ENCODE peak calls at places on chromosome 18, in eight cellular contexts. One of them, this sample, is unnamed.
A peak's percentile ranks its signal among the peaks of the same experiment; 100 is the strongest.

GRCh38 chr18:23779696-23780303 is 90.5 kb downstream of the LAMA3 start:
- DNase-seq in effector memory CD4-positive, alpha-beta T cell: no peak
- DNase-seq in AG08396: peak; percentile 19
- DNase-seq in dermis blood vessel endothelial cell: no peak
- DNase-seq in fibroblast of mammary gland: peak; percentile 47
- DNase-seq in central memory CD8-positive, alpha-beta T cell: no peak
- DNase-seq in T-helper 2 cell treated with Interferon-gamma antibody and Interleukin-4, amounts not matched to agents 5 μg/mL and 100 μg/mL, for 36 hours: no peak
- DNase-seq in astrocyte of the hippocampus: peak; percentile 51
- DNase-seq in this sample: peak; percentile 54

GRCh38 chr18:80233201-80233835 is 14.0 kb downstream of the PARD6G start:
- DNase-seq in effector memory CD4-positive, alpha-beta T cell: no peak
- DNase-seq in AG08396: no peak
- DNase-seq in dermis blood vessel endothelial cell: no peak
- DNase-seq in fibroblast of mammary gland: no peak
- DNase-seq in central memory CD8-positive, alpha-beta T cell: no peak
- DNase-seq in T-helper 2 cell treated with Interferon-gamma antibody and Interleukin-4, amounts not matched to agents 5 μg/mL and 100 μg/mL, for 36 hours: no peak
- DNase-seq in astrocyte of the hippocampus: no peak
- DNase-seq in this sample: no peak

GRCh38 chr18:8034674-8035073 is 467.6 kb downstream of the PTPRM start:
- DNase-seq in effector memory CD4-positive, alpha-beta T cell: no peak
- DNase-seq in AG08396: no peak
- DNase-seq in dermis blood vessel endothelial cell: peak; percentile 5
- DNase-seq in fibroblast of mammary gland: no peak
- DNase-seq in central memory CD8-positive, alpha-beta T cell: no peak
- DNase-seq in T-helper 2 cell treated with Interferon-gamma antibody and Interleukin-4, amounts not matched to agents 5 μg/mL and 100 μg/mL, for 36 hours: no peak
- DNase-seq in astrocyte of the hippocampus: no peak
- DNase-seq in this sample: no peak

GRCh38 chr18:36660311-36660710 is 168.5 kb downstream of the TPGS2 start:
- DNase-seq in effector memory CD4-positive, alpha-beta T cell: no peak
- DNase-seq in AG08396: no peak
- DNase-seq in dermis blood vessel endothelial cell: no peak
- DNase-seq in fibroblast of mammary gland: no peak
- DNase-seq in central memory CD8-positive, alpha-beta T cell: no peak
- DNase-seq in T-helper 2 cell treated with Interferon-gamma antibody and Interleukin-4, amounts not matched to agents 5 μg/mL and 100 μg/mL, for 36 hours: no peak
- DNase-seq in astrocyte of the hippocampus: no peak
- DNase-seq in this sample: no peak

GRCh38 chr18:73777356-73778051 is 370.1 kb downstream of the FBXO15 start:
- DNase-seq in effector memory CD4-positive, alpha-beta T cell: no peak
- DNase-seq in AG08396: no peak
- DNase-seq in dermis blood vessel endothelial cell: no peak
- DNase-seq in fibroblast of mammary gland: no peak
- DNase-seq in central memory CD8-positive, alpha-beta T cell: no peak
- DNase-seq in T-helper 2 cell treated with Interferon-gamma antibody and Interleukin-4, amounts not matched to agents 5 μg/mL and 100 μg/mL, for 36 hours: no peak
- DNase-seq in astrocyte of the hippocampus: no peak
- DNase-seq in this sample: no peak

GRCh38 chr18:29418136-29418535 is 1241.2 kb upstream of the CDH2 start:
- DNase-seq in effector memory CD4-positive, alpha-beta T cell: no peak
- DNase-seq in AG08396: no peak
- DNase-seq in dermis blood vessel endothelial cell: no peak
- DNase-seq in fibroblast of mammary gland: peak; percentile 89
- DNase-seq in central memory CD8-positive, alpha-beta T cell: no peak
- DNase-seq in T-helper 2 cell treated with Interferon-gamma antibody and Interleukin-4, amounts not matched to agents 5 μg/mL and 100 μg/mL, for 36 hours: no peak
- DNase-seq in astrocyte of the hippocampus: peak; percentile 43
- DNase-seq in this sample: no peak

GRCh38 chr18:8019600-8019999 is 452.5 kb downstream of the PTPRM start:
- DNase-seq in effector memory CD4-positive, alpha-beta T cell: no peak
- DNase-seq in AG08396: no peak
- DNase-seq in dermis blood vessel endothelial cell: no peak
- DNase-seq in fibroblast of mammary gland: no peak
- DNase-seq in central memory CD8-positive, alpha-beta T cell: no peak
- DNase-seq in T-helper 2 cell treated with Interferon-gamma antibody and Interleukin-4, amounts not matched to agents 5 μg/mL and 100 μg/mL, for 36 hours: no peak
- DNase-seq in astrocyte of the hippocampus: no peak
- DNase-seq in this sample: no peak

GRCh38 chr18:29003194-29003593 is 826.3 kb upstream of the CDH2 start:
- DNase-seq in effector memory CD4-positive, alpha-beta T cell: no peak
- DNase-seq in AG08396: no peak
- DNase-seq in dermis blood vessel endothelial cell: no peak
- DNase-seq in fibroblast of mammary gland: no peak
- DNase-seq in central memory CD8-positive, alpha-beta T cell: no peak
- DNase-seq in T-helper 2 cell treated with Interferon-gamma antibody and Interleukin-4, amounts not matched to agents 5 μg/mL and 100 μg/mL, for 36 hours: no peak
- DNase-seq in astrocyte of the hippocampus: no peak
- DNase-seq in this sample: no peak

GRCh38 chr18:48152549-48152948 is 222.1 kb upstream of the SMAD2 start:
- DNase-seq in effector memory CD4-positive, alpha-beta T cell: no peak
- DNase-seq in AG08396: no peak
- DNase-seq in dermis blood vessel endothelial cell: no peak
- DNase-seq in fibroblast of mammary gland: peak; percentile 69
- DNase-seq in central memory CD8-positive, alpha-beta T cell: no peak
- DNase-seq in T-helper 2 cell treated with Interferon-gamma antibody and Interleukin-4, amounts not matched to agents 5 μg/mL and 100 μg/mL, for 36 hours: no peak
- DNase-seq in astrocyte of the hippocampus: no peak
- DNase-seq in this sample: no peak

GRCh38 chr18:56532176-56532840 is 106.1 kb downstream of the TXNL1 start:
- DNase-seq in effector memory CD4-positive, alpha-beta T cell: no peak
- DNase-seq in AG08396: peak; percentile 10
- DNase-seq in dermis blood vessel endothelial cell: no peak
- DNase-seq in fibroblast of mammary gland: peak; percentile 74
- DNase-seq in central memory CD8-positive, alpha-beta T cell: no peak
- DNase-seq in T-helper 2 cell treated with Interferon-gamma antibody and Interleukin-4, amounts not matched to agents 5 μg/mL and 100 μg/mL, for 36 hours: peak; percentile 44
- DNase-seq in astrocyte of the hippocampus: peak; percentile 72
- DNase-seq in this sample: no peak

GRCh38 chr18:36331541-36331971 is 34.0 kb downstream of the FHOD3 start:
- DNase-seq in effector memory CD4-positive, alpha-beta T cell: no peak
- DNase-seq in AG08396: no peak
- DNase-seq in dermis blood vessel endothelial cell: no peak
- DNase-seq in fibroblast of mammary gland: no peak
- DNase-seq in central memory CD8-positive, alpha-beta T cell: no peak
- DNase-seq in T-helper 2 cell treated with Interferon-gamma antibody and Interleukin-4, amounts not matched to agents 5 μg/mL and 100 μg/mL, for 36 hours: no peak
- DNase-seq in astrocyte of the hippocampus: no peak
- DNase-seq in this sample: no peak

GRCh38 chr18:48399303-48400075 is 9.7 kb downstream of the ZBTB7C start:
- DNase-seq in effector memory CD4-positive, alpha-beta T cell: no peak
- DNase-seq in AG08396: no peak
- DNase-seq in dermis blood vessel endothelial cell: no peak
- DNase-seq in fibroblast of mammary gland: no peak
- DNase-seq in central memory CD8-positive, alpha-beta T cell: no peak
- DNase-seq in T-helper 2 cell treated with Interferon-gamma antibody and Interleukin-4, amounts not matched to agents 5 μg/mL and 100 μg/mL, for 36 hours: no peak
- DNase-seq in astrocyte of the hippocampus: no peak
- DNase-seq in this sample: no peak

GRCh38 chr18:79486356-79487197 is 90.8 kb downstream of the NFATC1 start:
- DNase-seq in effector memory CD4-positive, alpha-beta T cell: no peak
- DNase-seq in AG08396: no peak
- DNase-seq in dermis blood vessel endothelial cell: no peak
- DNase-seq in fibroblast of mammary gland: no peak
- DNase-seq in central memory CD8-positive, alpha-beta T cell: no peak
- DNase-seq in T-helper 2 cell treated with Interferon-gamma antibody and Interleukin-4, amounts not matched to agents 5 μg/mL and 100 μg/mL, for 36 hours: no peak
- DNase-seq in astrocyte of the hippocampus: no peak
- DNase-seq in this sample: no peak

GRCh38 chr18:63736856-63737255 is 34.1 kb downstream of the SERPINB11 start:
- DNase-seq in effector memory CD4-positive, alpha-beta T cell: no peak
- DNase-seq in AG08396: no peak
- DNase-seq in dermis blood vessel endothelial cell: no peak
- DNase-seq in fibroblast of mammary gland: peak; percentile 25
- DNase-seq in central memory CD8-positive, alpha-beta T cell: no peak
- DNase-seq in T-helper 2 cell treated with Interferon-gamma antibody and Interleukin-4, amounts not matched to agents 5 μg/mL and 100 μg/mL, for 36 hours: no peak
- DNase-seq in astrocyte of the hippocampus: no peak
- DNase-seq in this sample: no peak

GRCh38 chr18:8151176-8151575 is 458.1 kb upstream of the RAB12 start:
- DNase-seq in effector memory CD4-positive, alpha-beta T cell: no peak
- DNase-seq in AG08396: no peak
- DNase-seq in dermis blood vessel endothelial cell: no peak
- DNase-seq in fibroblast of mammary gland: peak; percentile 17
- DNase-seq in central memory CD8-positive, alpha-beta T cell: no peak
- DNase-seq in T-helper 2 cell treated with Interferon-gamma antibody and Interleukin-4, amounts not matched to agents 5 μg/mL and 100 μg/mL, for 36 hours: no peak
- DNase-seq in astrocyte of the hippocampus: no peak
- DNase-seq in this sample: no peak

GRCh38 chr18:34744569-34744968 is 34.5 kb downstream of the DTNA start:
- DNase-seq in effector memory CD4-positive, alpha-beta T cell: no peak
- DNase-seq in AG08396: no peak
- DNase-seq in dermis blood vessel endothelial cell: no peak
- DNase-seq in fibroblast of mammary gland: no peak
- DNase-seq in central memory CD8-positive, alpha-beta T cell: no peak
- DNase-seq in T-helper 2 cell treated with Interferon-gamma antibody and Interleukin-4, amounts not matched to agents 5 μg/mL and 100 μg/mL, for 36 hours: no peak
- DNase-seq in astrocyte of the hippocampus: no peak
- DNase-seq in this sample: no peak

GRCh38 chr18:7568426-7568825 is 1.3 kb downstream of the PTPRM start:
- DNase-seq in effector memory CD4-positive, alpha-beta T cell: no peak
- DNase-seq in AG08396: no peak
- DNase-seq in dermis blood vessel endothelial cell: peak; percentile 56
- DNase-seq in fibroblast of mammary gland: no peak
- DNase-seq in central memory CD8-positive, alpha-beta T cell: no peak
- DNase-seq in T-helper 2 cell treated with Interferon-gamma antibody and Interleukin-4, amounts not matched to agents 5 μg/mL and 100 μg/mL, for 36 hours: no peak
- DNase-seq in astrocyte of the hippocampus: peak; percentile 75
- DNase-seq in this sample: peak; percentile 32

GRCh38 chr18:74715306-74715705 is 117.6 kb downstream of the ZNF407 start:
- DNase-seq in effector memory CD4-positive, alpha-beta T cell: no peak
- DNase-seq in AG08396: no peak
- DNase-seq in dermis blood vessel endothelial cell: no peak
- DNase-seq in fibroblast of mammary gland: no peak
- DNase-seq in central memory CD8-positive, alpha-beta T cell: no peak
- DNase-seq in T-helper 2 cell treated with Interferon-gamma antibody and Interleukin-4, amounts not matched to agents 5 μg/mL and 100 μg/mL, for 36 hours: no peak
- DNase-seq in astrocyte of the hippocampus: no peak
- DNase-seq in this sample: no peak

GRCh38 chr18:45666520-45666919 is 51.2 kb downstream of the SLC14A2 start:
- DNase-seq in effector memory CD4-positive, alpha-beta T cell: no peak
- DNase-seq in AG08396: no peak
- DNase-seq in dermis blood vessel endothelial cell: no peak
- DNase-seq in fibroblast of mammary gland: no peak
- DNase-seq in central memory CD8-positive, alpha-beta T cell: no peak
- DNase-seq in T-helper 2 cell treated with Interferon-gamma antibody and Interleukin-4, amounts not matched to agents 5 μg/mL and 100 μg/mL, for 36 hours: no peak
- DNase-seq in astrocyte of the hippocampus: no peak
- DNase-seq in this sample: no peak

GRCh38 chr18:78793313-78793712 is 186.3 kb upstream of the SALL3 start:
- DNase-seq in effector memory CD4-positive, alpha-beta T cell: no peak
- DNase-seq in AG08396: no peak
- DNase-seq in dermis blood vessel endothelial cell: no peak
- DNase-seq in fibroblast of mammary gland: no peak
- DNase-seq in central memory CD8-positive, alpha-beta T cell: no peak
- DNase-seq in T-helper 2 cell treated with Interferon-gamma antibody and Interleukin-4, amounts not matched to agents 5 μg/mL and 100 μg/mL, for 36 hours: no peak
- DNase-seq in astrocyte of the hippocampus: no peak
- DNase-seq in this sample: no peak

GRCh38 chr18:75727479-75727878 is 300.0 kb upstream of the SMIM21 start:
- DNase-seq in effector memory CD4-positive, alpha-beta T cell: no peak
- DNase-seq in AG08396: peak; percentile 18
- DNase-seq in dermis blood vessel endothelial cell: no peak
- DNase-seq in fibroblast of mammary gland: peak; percentile 39
- DNase-seq in central memory CD8-positive, alpha-beta T cell: no peak
- DNase-seq in T-helper 2 cell treated with Interferon-gamma antibody and Interleukin-4, amounts not matched to agents 5 μg/mL and 100 μg/mL, for 36 hours: no peak
- DNase-seq in astrocyte of the hippocampus: peak; percentile 9
- DNase-seq in this sample: peak; percentile 1

GRCh38 chr18:71899707-71900483 is 644.2 kb downstream of the CBLN2 start:
- DNase-seq in effector memory CD4-positive, alpha-beta T cell: no peak
- DNase-seq in AG08396: no peak
- DNase-seq in dermis blood vessel endothelial cell: no peak
- DNase-seq in fibroblast of mammary gland: no peak
- DNase-seq in central memory CD8-positive, alpha-beta T cell: no peak
- DNase-seq in T-helper 2 cell treated with Interferon-gamma antibody and Interleukin-4, amounts not matched to agents 5 μg/mL and 100 μg/mL, for 36 hours: no peak
- DNase-seq in astrocyte of the hippocampus: no peak
- DNase-seq in this sample: no peak

GRCh38 chr18:60064271-60064670 is 164.5 kb downstream of the PMAIP1 start:
- DNase-seq in effector memory CD4-positive, alpha-beta T cell: no peak
- DNase-seq in AG08396: no peak
- DNase-seq in dermis blood vessel endothelial cell: no peak
- DNase-seq in fibroblast of mammary gland: peak; percentile 51
- DNase-seq in central memory CD8-positive, alpha-beta T cell: no peak
- DNase-seq in T-helper 2 cell treated with Interferon-gamma antibody and Interleukin-4, amounts not matched to agents 5 μg/mL and 100 μg/mL, for 36 hours: no peak
- DNase-seq in astrocyte of the hippocampus: no peak
- DNase-seq in this sample: no peak

GRCh38 chr18:57589162-57589561 is 2.7 kb upstream of the FECH start:
- DNase-seq in effector memory CD4-positive, alpha-beta T cell: no peak
- DNase-seq in AG08396: no peak
- DNase-seq in dermis blood vessel endothelial cell: no peak
- DNase-seq in fibroblast of mammary gland: no peak
- DNase-seq in central memory CD8-positive, alpha-beta T cell: no peak
- DNase-seq in T-helper 2 cell treated with Interferon-gamma antibody and Interleukin-4, amounts not matched to agents 5 μg/mL and 100 μg/mL, for 36 hours: no peak
- DNase-seq in astrocyte of the hippocampus: no peak
- DNase-seq in this sample: no peak

GRCh38 chr18:39701839-39702238 is 2136.2 kb upstream of the CELF4 start:
- DNase-seq in effector memory CD4-positive, alpha-beta T cell: no peak
- DNase-seq in AG08396: no peak
- DNase-seq in dermis blood vessel endothelial cell: peak; percentile 67
- DNase-seq in fibroblast of mammary gland: peak; percentile 25
- DNase-seq in central memory CD8-positive, alpha-beta T cell: no peak
- DNase-seq in T-helper 2 cell treated with Interferon-gamma antibody and Interleukin-4, amounts not matched to agents 5 μg/mL and 100 μg/mL, for 36 hours: no peak
- DNase-seq in astrocyte of the hippocampus: no peak
- DNase-seq in this sample: peak; percentile 3

GRCh38 chr18:13220326-13220991 is 1.9 kb downstream of the LDLRAD4 start:
- DNase-seq in effector memory CD4-positive, alpha-beta T cell: no peak
- DNase-seq in AG08396: no peak
- DNase-seq in dermis blood vessel endothelial cell: no peak
- DNase-seq in fibroblast of mammary gland: no peak
- DNase-seq in central memory CD8-positive, alpha-beta T cell: no peak
- DNase-seq in T-helper 2 cell treated with Interferon-gamma antibody and Interleukin-4, amounts not matched to agents 5 μg/mL and 100 μg/mL, for 36 hours: no peak
- DNase-seq in astrocyte of the hippocampus: peak; percentile 64
- DNase-seq in this sample: no peak

GRCh38 chr18:25786778-25787177 is 303.6 kb downstream of the SS18 start:
- DNase-seq in effector memory CD4-positive, alpha-beta T cell: no peak
- DNase-seq in AG08396: peak; percentile 27
- DNase-seq in dermis blood vessel endothelial cell: no peak
- DNase-seq in fibroblast of mammary gland: peak; percentile 92
- DNase-seq in central memory CD8-positive, alpha-beta T cell: no peak
- DNase-seq in T-helper 2 cell treated with Interferon-gamma antibody and Interleukin-4, amounts not matched to agents 5 μg/mL and 100 μg/mL, for 36 hours: no peak
- DNase-seq in astrocyte of the hippocampus: peak; percentile 82
- DNase-seq in this sample: peak; percentile 5

GRCh38 chr18:36379426-36379984 is 82.0 kb downstream of the FHOD3 start:
- DNase-seq in effector memory CD4-positive, alpha-beta T cell: no peak
- DNase-seq in AG08396: no peak
- DNase-seq in dermis blood vessel endothelial cell: no peak
- DNase-seq in fibroblast of mammary gland: no peak
- DNase-seq in central memory CD8-positive, alpha-beta T cell: no peak
- DNase-seq in T-helper 2 cell treated with Interferon-gamma antibody and Interleukin-4, amounts not matched to agents 5 μg/mL and 100 μg/mL, for 36 hours: no peak
- DNase-seq in astrocyte of the hippocampus: no peak
- DNase-seq in this sample: no peak

GRCh38 chr18:26405190-26405781 is 143.1 kb downstream of the KCTD1 start:
- DNase-seq in effector memory CD4-positive, alpha-beta T cell: no peak
- DNase-seq in AG08396: peak; percentile 73
- DNase-seq in dermis blood vessel endothelial cell: peak; percentile 67
- DNase-seq in fibroblast of mammary gland: peak; percentile 42
- DNase-seq in central memory CD8-positive, alpha-beta T cell: no peak
- DNase-seq in T-helper 2 cell treated with Interferon-gamma antibody and Interleukin-4, amounts not matched to agents 5 μg/mL and 100 μg/mL, for 36 hours: no peak
- DNase-seq in astrocyte of the hippocampus: peak; percentile 70
- DNase-seq in this sample: peak; percentile 41

GRCh38 chr18:50194623-50195532 is at the start of gene MYO5B:
- DNase-seq in effector memory CD4-positive, alpha-beta T cell: no peak
- DNase-seq in AG08396: peak; percentile 31
- DNase-seq in dermis blood vessel endothelial cell: peak; percentile 3
- DNase-seq in fibroblast of mammary gland: no peak
- DNase-seq in central memory CD8-positive, alpha-beta T cell: no peak
- DNase-seq in T-helper 2 cell treated with Interferon-gamma antibody and Interleukin-4, amounts not matched to agents 5 μg/mL and 100 μg/mL, for 36 hours: peak; percentile 32
- DNase-seq in astrocyte of the hippocampus: peak; percentile 71
- DNase-seq in this sample: no peak

GRCh38 chr18:6920099-6920955 is 190.8 kb downstream of the ARHGAP28 start:
- DNase-seq in effector memory CD4-positive, alpha-beta T cell: no peak
- DNase-seq in AG08396: peak; percentile 80
- DNase-seq in dermis blood vessel endothelial cell: peak; percentile 69
- DNase-seq in fibroblast of mammary gland: peak; percentile 77
- DNase-seq in central memory CD8-positive, alpha-beta T cell: no peak
- DNase-seq in T-helper 2 cell treated with Interferon-gamma antibody and Interleukin-4, amounts not matched to agents 5 μg/mL and 100 μg/mL, for 36 hours: peak; percentile 5
- DNase-seq in astrocyte of the hippocampus: peak; percentile 79
- DNase-seq in this sample: peak; percentile 58

GRCh38 chr18:74476154-74476553 is 19.0 kb upstream of the DIPK1C start:
- DNase-seq in effector memory CD4-positive, alpha-beta T cell: no peak
- DNase-seq in AG08396: peak; percentile 60
- DNase-seq in dermis blood vessel endothelial cell: peak; percentile 24
- DNase-seq in fibroblast of mammary gland: peak; percentile 27
- DNase-seq in central memory CD8-positive, alpha-beta T cell: no peak
- DNase-seq in T-helper 2 cell treated with Interferon-gamma antibody and Interleukin-4, amounts not matched to agents 5 μg/mL and 100 μg/mL, for 36 hours: no peak
- DNase-seq in astrocyte of the hippocampus: peak; percentile 54
- DNase-seq in this sample: no peak

GRCh38 chr18:78595453-78595852 is 384.2 kb upstream of the SALL3 start:
- DNase-seq in effector memory CD4-positive, alpha-beta T cell: no peak
- DNase-seq in AG08396: no peak
- DNase-seq in dermis blood vessel endothelial cell: no peak
- DNase-seq in fibroblast of mammary gland: no peak
- DNase-seq in central memory CD8-positive, alpha-beta T cell: no peak
- DNase-seq in T-helper 2 cell treated with Interferon-gamma antibody and Interleukin-4, amounts not matched to agents 5 μg/mL and 100 μg/mL, for 36 hours: no peak
- DNase-seq in astrocyte of the hippocampus: no peak
- DNase-seq in this sample: no peak

GRCh38 chr18:12608292-12608691 is 49.6 kb downstream of the SPIRE1 start:
- DNase-seq in effector memory CD4-positive, alpha-beta T cell: no peak
- DNase-seq in AG08396: no peak
- DNase-seq in dermis blood vessel endothelial cell: no peak
- DNase-seq in fibroblast of mammary gland: peak; percentile 70
- DNase-seq in central memory CD8-positive, alpha-beta T cell: no peak
- DNase-seq in T-helper 2 cell treated with Interferon-gamma antibody and Interleukin-4, amounts not matched to agents 5 μg/mL and 100 μg/mL, for 36 hours: no peak
- DNase-seq in astrocyte of the hippocampus: peak; percentile 34
- DNase-seq in this sample: no peak